ENCODE peak calls at places on chromosomes 4 and X, in ten cellular contexts. One of them, this sample, is unnamed. For H3K4me1, the result is how much of the 10 kb centered on the place peaks cover.

GRCh38 chr4:150063128-150063527 is 15.1 kb upstream of the DCLK2 start:
- DNase-seq in left ventricle myocardium inferior: no peak
- DNase-seq in hepatocyte: no peak
- DNase-seq in small intestine: no peak
- DNase-seq in tibial nerve: no peak
- DNase-seq in body of pancreas: no peak
- DNase-seq in H1: no peak
- DNase-seq in uterus: no peak
- DNase-seq in endodermal cell: no peak
- DNase-seq in right lobe of liver: no peak
- DNase-seq in this sample: no peak

GRCh38 chr4:62457356-62457755 is 1257.2 kb downstream of the ADGRL3 start:
- DNase-seq in left ventricle myocardium inferior: no peak
- DNase-seq in hepatocyte: no peak
- DNase-seq in small intestine: no peak
- DNase-seq in tibial nerve: no peak
- DNase-seq in body of pancreas: no peak
- DNase-seq in H1: no peak
- DNase-seq in uterus: no peak
- DNase-seq in endodermal cell: no peak
- DNase-seq in right lobe of liver: no peak
- DNase-seq in this sample: no peak

GRCh38 chrX:81110286-81110685 is 91.4 kb downstream of the HMGN5 start:
- DNase-seq in left ventricle myocardium inferior: no peak
- DNase-seq in hepatocyte: no peak
- DNase-seq in small intestine: no peak
- DNase-seq in tibial nerve: no peak
- DNase-seq in body of pancreas: no peak
- DNase-seq in H1: no peak
- DNase-seq in uterus: no peak
- DNase-seq in endodermal cell: no peak
- DNase-seq in right lobe of liver: no peak
- DNase-seq in this sample: no peak

GRCh38 chrX:3142259-3143042 is 101.2 kb downstream of the ARSF start:
- DNase-seq in left ventricle myocardium inferior: no peak
- DNase-seq in hepatocyte: no peak
- DNase-seq in small intestine: no peak
- DNase-seq in tibial nerve: no peak
- DNase-seq in body of pancreas: no peak
- DNase-seq in H1: no peak
- DNase-seq in uterus: no peak
- DNase-seq in endodermal cell: no peak
- DNase-seq in right lobe of liver: no peak
- DNase-seq in this sample: no peak

GRCh38 chr4:39054497-39054896 is 7.5 kb upstream of the KLHL5 start:
- DNase-seq in left ventricle myocardium inferior: no peak
- DNase-seq in hepatocyte: no peak
- DNase-seq in small intestine: no peak
- DNase-seq in tibial nerve: no peak
- DNase-seq in body of pancreas: no peak
- DNase-seq in H1: no peak
- DNase-seq in uterus: no peak
- DNase-seq in endodermal cell: no peak
- DNase-seq in right lobe of liver: no peak
- DNase-seq in this sample: no peak

GRCh38 chrX:10015711-10016515 is 48.8 kb downstream of the CLDN34 start:
- DNase-seq in left ventricle myocardium inferior: peak
- DNase-seq in hepatocyte: peak
- DNase-seq in small intestine: no peak
- DNase-seq in tibial nerve: no peak
- DNase-seq in body of pancreas: peak
- DNase-seq in H1: peak
- DNase-seq in uterus: peak
- DNase-seq in endodermal cell: peak
- DNase-seq in right lobe of liver: peak
- DNase-seq in this sample: no peak

GRCh38 chr4:155173371-155173770 is 35.1 kb upstream of the NPY2R start:
- DNase-seq in left ventricle myocardium inferior: no peak
- DNase-seq in hepatocyte: no peak
- DNase-seq in small intestine: no peak
- DNase-seq in tibial nerve: no peak
- DNase-seq in body of pancreas: no peak
- DNase-seq in H1: no peak
- DNase-seq in uterus: no peak
- DNase-seq in endodermal cell: no peak
- DNase-seq in right lobe of liver: no peak
- DNase-seq in this sample: no peak

GRCh38 chr4:54556081-54556480 is 101.7 kb upstream of the KIT start:
- DNase-seq in left ventricle myocardium inferior: no peak
- DNase-seq in hepatocyte: no peak
- DNase-seq in small intestine: peak
- DNase-seq in tibial nerve: no peak
- DNase-seq in body of pancreas: no peak
- DNase-seq in H1: no peak
- DNase-seq in uterus: no peak
- DNase-seq in endodermal cell: no peak
- DNase-seq in right lobe of liver: no peak
- DNase-seq in this sample: no peak

GRCh38 chr4:52546449-52546848 is 112.7 kb downstream of the USP46 start:
- DNase-seq in left ventricle myocardium inferior: no peak
- DNase-seq in hepatocyte: no peak
- DNase-seq in small intestine: no peak
- DNase-seq in tibial nerve: no peak
- DNase-seq in body of pancreas: no peak
- DNase-seq in H1: no peak
- DNase-seq in uterus: no peak
- DNase-seq in endodermal cell: peak
- DNase-seq in right lobe of liver: no peak
- DNase-seq in this sample: no peak

GRCh38 chr4:183300070-183300469 is 20.0 kb downstream of the CLDN22 start:
- DNase-seq in left ventricle myocardium inferior: no peak
- DNase-seq in hepatocyte: peak
- DNase-seq in small intestine: no peak
- DNase-seq in tibial nerve: no peak
- DNase-seq in body of pancreas: no peak
- DNase-seq in H1: no peak
- DNase-seq in uterus: no peak
- DNase-seq in endodermal cell: no peak
- DNase-seq in right lobe of liver: no peak
- DNase-seq in this sample: no peak

GRCh38 chrX:103215037-103215767 is at the start of gene BEX4:
- DNase-seq in left ventricle myocardium inferior: peak
- DNase-seq in hepatocyte: peak
- DNase-seq in small intestine: peak
- DNase-seq in tibial nerve: peak
- DNase-seq in body of pancreas: peak
- DNase-seq in H1: peak
- DNase-seq in uterus: peak
- DNase-seq in endodermal cell: peak
- DNase-seq in right lobe of liver: peak
- DNase-seq in this sample: peak

GRCh38 chr4:1367230-1367935 is 20.4 kb downstream of the UVSSA start:
- DNase-seq in left ventricle myocardium inferior: peak
- DNase-seq in hepatocyte: no peak
- DNase-seq in small intestine: no peak
- DNase-seq in tibial nerve: no peak
- DNase-seq in body of pancreas: peak
- DNase-seq in H1: no peak
- DNase-seq in uterus: no peak
- DNase-seq in endodermal cell: no peak
- DNase-seq in right lobe of liver: no peak
- DNase-seq in this sample: no peak

GRCh38 chrX:112211459-112211858 is 128.9 kb upstream of the TRPC5 start:
- DNase-seq in left ventricle myocardium inferior: no peak
- DNase-seq in hepatocyte: no peak
- DNase-seq in small intestine: no peak
- DNase-seq in tibial nerve: no peak
- DNase-seq in body of pancreas: no peak
- DNase-seq in H1: no peak
- DNase-seq in uterus: no peak
- DNase-seq in endodermal cell: no peak
- DNase-seq in right lobe of liver: no peak
- DNase-seq in this sample: no peak

GRCh38 chr4:57639566-57640328 is 529.6 kb upstream of the IGFBP7 start:
- DNase-seq in left ventricle myocardium inferior: no peak
- DNase-seq in hepatocyte: no peak
- DNase-seq in small intestine: no peak
- DNase-seq in tibial nerve: no peak
- DNase-seq in body of pancreas: no peak
- DNase-seq in H1: peak
- DNase-seq in uterus: no peak
- DNase-seq in endodermal cell: peak
- DNase-seq in right lobe of liver: no peak
- DNase-seq in this sample: no peak

GRCh38 chr4:88297725-88298453 is 13.5 kb upstream of the PPM1K start:
- DNase-seq in left ventricle myocardium inferior: no peak
- DNase-seq in hepatocyte: peak
- DNase-seq in small intestine: no peak
- DNase-seq in tibial nerve: no peak
- DNase-seq in body of pancreas: no peak
- DNase-seq in H1: no peak
- DNase-seq in uterus: no peak
- DNase-seq in endodermal cell: no peak
- DNase-seq in right lobe of liver: no peak
- DNase-seq in this sample: no peak

GRCh38 chrX:1596676-1597344 is 5.4 kb downstream of the AKAP17A start:
- DNase-seq in left ventricle myocardium inferior: no peak
- DNase-seq in hepatocyte: no peak
- DNase-seq in small intestine: no peak
- DNase-seq in tibial nerve: peak
- DNase-seq in body of pancreas: no peak
- DNase-seq in H1: peak
- DNase-seq in uterus: no peak
- DNase-seq in endodermal cell: peak
- DNase-seq in right lobe of liver: no peak
- DNase-seq in this sample: no peak

DNA sequence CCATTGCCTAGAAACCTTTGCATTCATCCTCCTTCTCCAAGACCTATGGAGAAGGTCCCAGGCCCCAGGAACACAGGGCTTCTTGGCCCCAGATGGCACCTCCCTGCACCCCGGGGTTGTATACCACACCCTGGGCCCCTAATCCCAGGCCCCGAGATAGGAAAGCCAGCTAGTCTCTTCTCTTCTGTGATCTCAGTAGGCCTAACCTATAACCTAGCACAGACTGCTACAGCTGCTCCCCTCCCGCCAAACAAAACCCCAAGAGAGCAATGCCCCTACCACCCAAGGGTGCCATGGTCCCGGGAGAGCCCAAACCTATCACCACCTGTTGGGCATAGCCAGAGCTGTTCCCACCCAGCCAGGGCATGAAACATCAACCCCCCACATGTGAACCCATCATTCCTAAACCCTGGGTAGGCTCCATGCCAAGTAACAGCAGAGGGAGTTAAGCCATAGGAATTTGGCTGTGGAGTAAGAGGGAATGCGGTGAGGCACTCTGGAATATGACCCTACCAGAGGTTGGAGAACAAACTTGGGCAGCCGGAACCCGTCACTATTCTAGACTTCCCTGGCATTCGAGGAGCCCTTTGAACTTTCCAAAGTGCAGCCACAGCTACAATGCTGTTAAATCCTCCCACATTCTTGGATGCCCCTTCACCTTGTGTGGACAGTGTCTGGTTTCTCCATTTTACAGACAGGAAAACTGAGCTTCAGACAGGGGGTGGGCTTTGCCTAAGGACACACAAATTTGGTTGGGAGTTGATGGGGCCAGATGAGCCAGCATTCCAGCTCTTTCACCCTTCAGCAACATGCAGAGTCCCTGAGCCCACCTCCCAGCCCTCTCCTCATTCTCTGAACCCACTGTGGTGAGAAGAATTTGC is 10.9 kb upstream of the SASH3 start:
- DNase-seq in left ventricle myocardium inferior: no peak
- DNase-seq in hepatocyte: no peak
- DNase-seq in small intestine: peak
- DNase-seq in tibial nerve: no peak
- DNase-seq in body of pancreas: no peak
- DNase-seq in H1: no peak
- DNase-seq in uterus: no peak
- DNase-seq in endodermal cell: no peak
- DNase-seq in right lobe of liver: no peak
- DNase-seq in this sample: no peak
- H3K4me1 ChIP-seq in left ventricle myocardium inferior: under half
- H3K4me1 ChIP-seq in hepatocyte: under half
- H3K4me1 ChIP-seq in small intestine: under half
- H3K4me1 ChIP-seq in tibial nerve: under half
- H3K4me1 ChIP-seq in body of pancreas: under half
- H3K4me1 ChIP-seq in H1: under half
- H3K4me1 ChIP-seq in uterus: under half
- H3K4me1 ChIP-seq in endodermal cell: under half
- H3K4me1 ChIP-seq in right lobe of liver: under half
- H3K4me1 ChIP-seq in this sample: under half

DNA sequence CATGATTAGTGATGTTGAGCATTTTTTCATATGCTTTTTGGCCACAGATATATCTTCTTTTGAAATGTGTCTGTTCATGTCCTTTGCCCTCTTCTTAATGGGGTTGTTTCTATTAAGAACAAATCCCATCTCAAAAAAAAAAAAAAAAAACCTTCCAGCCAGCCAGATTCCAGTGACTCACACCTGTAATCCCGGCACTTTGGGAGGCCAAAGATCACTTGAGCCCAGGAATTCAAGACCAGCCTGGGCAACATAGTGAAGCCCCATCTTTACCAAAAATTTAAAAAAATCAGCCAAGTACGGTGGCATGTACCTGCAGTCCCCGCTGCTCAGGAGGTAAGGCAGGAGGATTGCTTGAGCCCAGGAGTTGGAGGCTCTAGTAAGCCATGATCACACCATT is 5.1 kb downstream of the RAB33B start:
- DNase-seq in left ventricle myocardium inferior: no peak
- DNase-seq in hepatocyte: no peak
- DNase-seq in small intestine: peak
- DNase-seq in tibial nerve: no peak
- DNase-seq in body of pancreas: peak
- DNase-seq in H1: peak
- DNase-seq in uterus: no peak
- DNase-seq in endodermal cell: peak
- DNase-seq in right lobe of liver: no peak
- DNase-seq in this sample: no peak
- H3K4me1 ChIP-seq in left ventricle myocardium inferior: half or more
- H3K4me1 ChIP-seq in hepatocyte: under half
- H3K4me1 ChIP-seq in small intestine: under half
- H3K4me1 ChIP-seq in tibial nerve: under half
- H3K4me1 ChIP-seq in body of pancreas: under half
- H3K4me1 ChIP-seq in H1: under half
- H3K4me1 ChIP-seq in uterus: under half
- H3K4me1 ChIP-seq in endodermal cell: under half
- H3K4me1 ChIP-seq in right lobe of liver: under half
- H3K4me1 ChIP-seq in this sample: under half

GRCh38 chrX:72060196-72060974 is 71.3 kb downstream of the RTL5 start:
- DNase-seq in left ventricle myocardium inferior: no peak
- DNase-seq in hepatocyte: no peak
- DNase-seq in small intestine: no peak
- DNase-seq in tibial nerve: no peak
- DNase-seq in body of pancreas: no peak
- DNase-seq in H1: peak
- DNase-seq in uterus: no peak
- DNase-seq in endodermal cell: peak
- DNase-seq in right lobe of liver: no peak
- DNase-seq in this sample: no peak
- H3K4me1 ChIP-seq in left ventricle myocardium inferior: under half
- H3K4me1 ChIP-seq in hepatocyte: under half
- H3K4me1 ChIP-seq in small intestine: under half
- H3K4me1 ChIP-seq in tibial nerve: under half
- H3K4me1 ChIP-seq in body of pancreas: under half
- H3K4me1 ChIP-seq in H1: under half
- H3K4me1 ChIP-seq in uterus: under half
- H3K4me1 ChIP-seq in endodermal cell: under half
- H3K4me1 ChIP-seq in right lobe of liver: under half
- H3K4me1 ChIP-seq in this sample: under half

GRCh38 chr4:118757761-118758213 is 72.6 kb downstream of the METTL14 start:
- DNase-seq in left ventricle myocardium inferior: no peak
- DNase-seq in hepatocyte: peak
- DNase-seq in small intestine: peak
- DNase-seq in tibial nerve: no peak
- DNase-seq in body of pancreas: no peak
- DNase-seq in H1: no peak
- DNase-seq in uterus: no peak
- DNase-seq in endodermal cell: no peak
- DNase-seq in right lobe of liver: no peak
- DNase-seq in this sample: no peak
- H3K4me1 ChIP-seq in left ventricle myocardium inferior: half or more
- H3K4me1 ChIP-seq in hepatocyte: half or more
- H3K4me1 ChIP-seq in small intestine: under half
- H3K4me1 ChIP-seq in tibial nerve: half or more
- H3K4me1 ChIP-seq in body of pancreas: under half
- H3K4me1 ChIP-seq in H1: under half
- H3K4me1 ChIP-seq in uterus: under half
- H3K4me1 ChIP-seq in endodermal cell: under half
- H3K4me1 ChIP-seq in right lobe of liver: under half
- H3K4me1 ChIP-seq in this sample: under half

This sample was measured in iPS DF 6.9.